ENCODE peak calls at places on chromosomes 3 and 15, in five cellular contexts. U, A, P, S and H are unnamed samples.

GRCh38 chr3:182142928-182143327 is 431.2 kb downstream of the SOX2 start:
- DNase-seq in U (no peak), A (no peak), P (no peak), S (no peak), H (no peak)

GRCh38 chr3:81279481-81280273 is 481.8 kb downstream of the GBE1 start:
- DNase-seq in U (no peak), A (no peak), P (no peak), S (no peak), H (no peak)

GRCh38 chr3:114741066-114741465 is 406.0 kb downstream of the ZBTB20 start:
- DNase-seq in U (no peak), A (no peak), P (no peak), S (peak; percentile 26), H (no peak)

GRCh38 chr3:107816082-107816481 is 274.7 kb downstream of the CD47 start:
- DNase-seq in U (no peak), A (no peak), P (no peak), S (no peak), H (no peak)

GRCh38 chr3:15281817-15282216 is 50.6 kb downstream of the SH3BP5 start:
- DNase-seq in U (no peak), A (no peak), P (no peak), S (no peak), H (no peak)

GRCh38 chr15:89419370-89419984 is 76.9 kb downstream of the RHCG start:
- DNase-seq in U (peak; percentile 45), A (peak; percentile 95), P (no peak), S (peak; percentile 27), H (peak; percentile 85)

GRCh38 chr15:74203914-74204431 is 1.4 kb upstream of the STRA6 start:
- DNase-seq in U (peak; percentile 77), A (no peak), P (no peak), S (peak; percentile 80), H (no peak)

GRCh38 chr15:90592144-90592887 is 62.6 kb downstream of the CRTC3 start:
- DNase-seq in U (peak; percentile 85), A (no peak), P (no peak), S (peak; percentile 90), H (no peak)

GRCh38 chr3:178291555-178291954 is 244.7 kb upstream of the KCNMB2 start:
- DNase-seq in U (no peak), A (no peak), P (no peak), S (no peak), H (no peak)

GRCh38 chr3:12383218-12383617 is 94.3 kb downstream of the PPARG start:
- DNase-seq in U (no peak), A (no peak), P (no peak), S (no peak), H (no peak)

GRCh38 chr3:71088019-71088711 is 495.4 kb downstream of the FOXP1 start:
- DNase-seq in U (no peak), A (no peak), P (no peak), S (no peak), H (no peak)

GRCh38 chr3:29186982-29187718 is 93.7 kb upstream of the RBMS3 start:
- DNase-seq in U (peak; percentile 77), A (no peak), P (no peak), S (peak; percentile 92), H (no peak)

GRCh38 chr15:25770618-25771369 is 92.3 kb downstream of the ATP10A start:
- DNase-seq in U (no peak), A (no peak), P (peak; percentile 46), S (no peak), H (no peak)

GRCh38 chr3:43737001-43737440 is 46.3 kb downstream of the ABHD5 start:
- DNase-seq in U (no peak), A (no peak), P (no peak), S (no peak), H (no peak)

GRCh38 chr3:195169011-195169410 is 101.9 kb downstream of the XXYLT1 start:
- DNase-seq in U (no peak), A (no peak), P (no peak), S (no peak), H (no peak)

GRCh38 chr3:189584609-189585008 is 46.6 kb upstream of the TP63 start:
- DNase-seq in U (no peak), A (no peak), P (no peak), S (no peak), H (no peak)

GRCh38 chr3:195613468-195614069 is 29.8 kb upstream of the APOD start:
- DNase-seq in U (no peak), A (no peak), P (peak; percentile 71), S (peak; percentile 6), H (no peak)

GRCh38 chr3:45486136-45486535 is 97.8 kb downstream of the LARS2 start:
- DNase-seq in U (no peak), A (no peak), P (no peak), S (peak; percentile 35), H (no peak)

GRCh38 chr3:190044142-190044541 is 76.6 kb downstream of the P3H2 start:
- DNase-seq in U (peak; percentile 71), A (no peak), P (no peak), S (peak; percentile 74), H (no peak)

GRCh38 chr3:124784686-124785382 is 54.6 kb downstream of the UMPS start:
- DNase-seq in U (no peak), A (no peak), P (no peak), S (no peak), H (no peak)

GRCh38 chr3:150081084-150081483 is 110.4 kb upstream of the PFN2 start:
- DNase-seq in U (peak; percentile 59), A (no peak), P (no peak), S (peak; percentile 88), H (no peak)

GRCh38 chr3:15630646-15631350 is 29.3 kb downstream of the BTD start:
- DNase-seq in U (peak; percentile 83), A (no peak), P (peak; percentile 55), S (peak; percentile 87), H (no peak)

GRCh38 chr15:33293619-33294309 is 17.0 kb upstream of the RYR3 start:
- DNase-seq in U (no peak), A (no peak), P (peak; percentile 51), S (no peak), H (no peak)

GRCh38 chr15:26970712-26971210 is at the start of gene GABRG3:
- DNase-seq in U (no peak), A (peak; percentile 79), P (no peak), S (no peak), H (peak; percentile 71)

GRCh38 chr15:58958811-58959210 is 25.3 kb upstream of the SLTM start:
- DNase-seq in U (no peak), A (no peak), P (no peak), S (no peak), H (no peak)

GRCh38 chr15:58962136-58962535 is 25.3 kb upstream of the RNF111 start:
- DNase-seq in U (no peak), A (no peak), P (peak; percentile 61), S (no peak), H (no peak)

GRCh38 chr15:58966698-58967097 is 20.8 kb upstream of the RNF111 start:
- DNase-seq in U (no peak), A (no peak), P (no peak), S (peak; percentile 59), H (no peak)

GRCh38 chr15:58967479-58967878 is 20.0 kb upstream of the RNF111 start:
- DNase-seq in U (no peak), A (no peak), P (no peak), S (no peak), H (no peak)

GRCh38 chr15:58962662-58963565 is 24.5 kb upstream of the RNF111 start:
- DNase-seq in U (no peak), A (no peak), P (no peak), S (no peak), H (no peak)
- H2AFZ ChIP-seq in U (no peak overlapping the region), A (no peak overlapping the region), P (no peak overlapping the region), S (peak overlapping the region; percentile 18), H (no peak overlapping the region)

DNA sequence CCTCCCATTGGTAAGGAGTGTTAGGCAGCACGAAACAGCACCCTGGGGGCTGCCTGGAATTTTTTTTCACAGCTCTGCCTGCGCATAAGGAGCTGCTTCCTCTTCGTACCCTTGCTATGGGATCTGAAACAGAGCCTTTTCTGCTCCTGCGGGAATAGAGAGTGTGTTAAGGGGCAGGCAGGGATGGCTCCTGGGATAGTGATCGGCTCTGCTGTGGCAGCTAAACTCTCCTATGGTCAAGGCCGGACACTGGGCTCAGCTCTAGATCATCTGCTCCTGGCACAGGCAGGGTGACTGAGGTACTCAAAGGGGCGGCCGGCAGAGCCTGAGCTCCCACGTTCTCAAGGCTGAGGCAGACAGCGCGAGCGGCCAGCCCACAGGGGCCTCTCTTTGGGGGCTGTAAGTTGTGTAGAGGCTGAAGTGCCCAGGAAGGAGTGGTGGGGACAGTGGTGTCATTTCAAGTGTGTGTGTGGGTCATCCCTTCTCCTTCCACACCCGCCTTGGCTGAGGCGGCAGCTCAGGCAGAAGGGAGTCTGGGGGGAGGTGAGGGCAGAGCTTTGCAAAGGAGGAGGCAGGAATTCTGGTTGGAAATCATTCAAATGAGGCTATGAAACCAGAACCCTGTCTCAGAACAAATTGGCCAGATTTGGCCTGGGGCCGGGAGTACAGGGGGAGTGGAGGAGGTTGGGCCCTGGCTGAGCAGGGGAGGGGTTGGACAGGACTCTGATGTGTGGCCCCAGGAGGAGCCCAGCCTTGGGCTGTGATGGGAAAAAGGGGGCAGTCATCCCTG is 31.0 kb downstream of the EPHB3 start:
- DNase-seq in U (peak; percentile 35), A (no peak), P (no peak), S (peak; percentile 24), H (no peak)
- H3K4ac ChIP-seq in U (peak overlapping the region; percentile 1), A (no peak overlapping the region), P (peak overlapping the region; percentile 13), S (no peak overlapping the region), H (no peak overlapping the region)

DNA sequence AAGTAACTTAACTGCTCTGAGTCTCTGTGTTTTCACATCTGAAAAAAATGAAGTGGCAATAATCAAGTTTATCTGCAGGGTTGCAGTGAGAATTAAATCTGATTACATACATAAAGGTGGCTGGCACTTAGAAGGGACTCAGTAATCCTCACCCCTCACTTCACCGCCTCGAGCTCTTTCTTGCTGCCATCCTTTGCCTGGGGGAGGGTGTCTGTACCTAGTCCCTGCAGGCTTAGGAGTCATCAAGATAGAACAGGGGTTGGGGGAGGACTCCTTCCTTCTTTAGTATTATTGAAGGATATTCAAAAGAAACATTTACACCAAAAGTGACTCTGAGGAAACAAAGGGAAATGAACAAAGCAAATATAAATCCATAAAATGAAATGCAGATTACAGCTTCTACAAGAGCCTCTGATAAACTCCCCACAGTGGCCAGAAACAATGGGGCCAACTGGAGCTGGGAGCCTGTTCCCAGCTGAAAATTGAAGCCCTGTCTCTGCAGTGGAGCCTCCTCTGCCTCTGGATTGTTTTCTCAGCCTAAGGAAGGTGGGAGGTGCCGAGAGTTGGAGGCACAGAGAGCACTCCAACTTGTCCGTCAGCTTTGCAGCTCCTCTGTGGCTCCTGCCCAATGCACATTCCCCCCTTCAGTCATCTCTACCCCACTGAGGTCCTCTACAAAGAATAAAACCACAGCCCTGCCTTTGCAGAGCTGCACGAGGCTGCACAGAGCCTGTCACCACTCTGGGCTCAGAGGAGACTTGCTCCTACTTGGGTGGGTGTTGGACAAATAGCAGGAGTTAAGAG is 41.8 kb downstream of the CRYGS start:
- DNase-seq in U (no peak), A (peak; percentile 45), P (no peak), S (no peak), H (no peak)
- H3K4me3 ChIP-seq in U (peak overlapping the region; percentile 70), A (no peak overlapping the region), P (no peak overlapping the region), S (no peak overlapping the region), H (no peak overlapping the region)

DNA sequence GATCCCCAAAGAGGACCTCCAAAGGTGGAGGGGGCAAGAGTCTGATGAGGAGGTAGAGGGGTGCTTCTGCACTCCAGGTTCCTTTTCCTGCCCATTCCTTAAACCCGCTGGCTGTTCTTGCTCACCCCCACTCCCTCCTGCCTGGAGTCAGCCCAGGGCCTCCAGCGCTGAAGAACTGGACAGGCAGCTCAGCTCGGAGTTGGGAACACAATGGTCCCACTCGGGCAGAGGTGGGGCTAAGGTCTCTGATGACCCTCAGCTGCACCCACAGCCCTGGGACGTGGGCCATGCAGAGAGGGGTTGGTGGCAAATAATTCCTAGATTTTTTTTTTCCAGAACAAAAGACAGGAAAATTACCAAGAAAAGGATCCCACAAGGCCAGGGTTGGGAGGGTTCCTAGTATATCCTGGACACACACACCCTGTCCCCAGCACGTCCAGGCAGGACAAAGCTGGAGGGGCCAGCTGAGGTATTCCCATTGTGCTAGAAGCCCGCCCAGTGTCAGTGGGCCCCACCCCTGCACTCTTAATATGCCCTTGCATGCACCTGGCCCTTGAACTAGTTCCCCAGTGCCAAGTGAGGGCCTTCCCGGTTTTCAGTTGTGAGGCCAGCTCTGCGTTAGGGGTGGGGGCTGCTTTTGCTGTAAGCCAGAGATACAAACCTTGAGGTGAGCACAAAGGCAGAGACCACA is 22.1 kb upstream of the IP6K2 start:
- DNase-seq in U (no peak), A (no peak), P (no peak), S (no peak), H (no peak)
- H2AFZ ChIP-seq in U (no peak overlapping the region), A (peak overlapping the region; percentile 90), P (peak overlapping the region; percentile 13), S (peak overlapping the region; percentile 90), H (peak overlapping the region; percentile 90)